ENCODE peak calls at places on chromosomes 12 and 14, in ten cellular contexts. T is cardiac muscle cell, H is GM23338, I is iPS DF 6.9, Y is osteoblast, P is H1, Z is tibial artery, K is BE2C, B is GM23248, U is MM.1S. D is an unnamed sample. For H3K36me3 and H3K27me3, the result is how much of the 10 kb centered on the place peaks cover.

GRCh38 chr14:92625213-92625612 is 111.6 kb downstream of the RIN3 start:
- DNase-seq in I (no peak), K (no peak), H (no peak), U (no peak), T (no peak), P (no peak), Z (no peak), B (peak), Y (peak), D (no peak)

GRCh38 chr12:109611223-109611622 is 37.6 kb downstream of the MVK start:
- DNase-seq in P (no peak), Z (no peak), U (no peak), B (no peak), I (no peak), T (no peak), H (no peak), Y (peak), K (no peak), D (no peak)

GRCh38 chr12:113186033-113186365 is 478 bp downstream of the RITA1 start:
- DNase-seq in U (no peak), P (no peak), H (no peak), I (no peak), Z (no peak), T (no peak), K (no peak), B (peak), Y (no peak), D (no peak)

GRCh38 chr14:69493038-69493437 is 8.5 kb downstream of the PLEKHD1 start:
- DNase-seq in K (no peak), U (no peak), T (no peak), B (no peak), I (no peak), H (no peak), Y (no peak), Z (no peak), P (no peak), D (no peak)

GRCh38 chr12:118981285-118982201 is at the start of gene SRRM4:
- DNase-seq in T (peak), Z (no peak), H (peak), I (peak), Y (no peak), K (peak), P (peak), U (no peak), B (peak), D (peak)

GRCh38 chr12:32201996-32202395 is 95.3 kb downstream of the BICD1 start:
- DNase-seq in I (no peak), Z (no peak), U (no peak), K (no peak), Y (no peak), T (no peak), B (no peak), P (no peak), H (no peak), D (no peak)

GRCh38 chr12:122206976-122207375 is 3.5 kb downstream of the B3GNT4 start:
- DNase-seq in K (no peak), P (no peak), Z (peak), Y (peak), I (no peak), H (no peak), B (no peak), T (no peak), U (no peak), D (no peak)

GRCh38 chr14:75334191-75335051 is 55.8 kb downstream of the FOS start:
- DNase-seq in P (no peak), Y (peak), T (no peak), B (peak), Z (no peak), U (peak), H (no peak), I (no peak), K (peak), D (peak)

GRCh38 chr12:57229041-57229633 is 374 bp upstream of the SHMT2 start:
- DNase-seq in H (no peak), P (no peak), T (no peak), Z (no peak), Y (no peak), U (no peak), I (no peak), B (peak), K (peak), D (no peak)

GRCh38 chr12:96471368-96472040 is 17.9 kb upstream of the CFAP54 start:
- DNase-seq in Y (peak), T (no peak), K (no peak), U (no peak), I (no peak), P (no peak), Z (no peak), H (no peak), B (peak), D (no peak)

GRCh38 chr12:69204191-69204590 is 35.2 kb upstream of the CPSF6 start:
- DNase-seq in I (no peak), K (no peak), U (no peak), H (no peak), T (no peak), B (no peak), Y (no peak), Z (no peak), P (no peak), D (no peak)

GRCh38 chr12:16118586-16118985 is 158.9 kb downstream of the SLC15A5 start:
- DNase-seq in U (no peak), Z (no peak), H (peak), B (no peak), P (no peak), T (no peak), Y (no peak), I (peak), K (no peak), D (no peak)

GRCh38 chr12:578743-579449 is 84.3 kb downstream of the NINJ2 start:
- DNase-seq in I (no peak), Y (no peak), B (no peak), Z (no peak), T (peak), U (no peak), H (no peak), K (no peak), P (no peak), D (no peak)

GRCh38 chr12:77796775-77797174 is 33.9 kb upstream of the NAV3 start:
- DNase-seq in K (no peak), I (no peak), Y (no peak), H (no peak), P (no peak), T (no peak), B (peak), U (no peak), Z (no peak), D (no peak)

GRCh38 chr12:75560167-75560566 is 48.8 kb upstream of the KRR1 start:
- DNase-seq in K (no peak), U (peak), Z (no peak), P (no peak), I (no peak), B (peak), T (peak), H (peak), Y (no peak), D (no peak)

GRCh38 chr12:80935076-80935475 is 2.7 kb downstream of the LIN7A start:
- DNase-seq in H (no peak), I (no peak), T (no peak), Z (no peak), Y (no peak), U (no peak), K (no peak), P (no peak), B (no peak), D (no peak)

GRCh38 chr12:121614872-121615467 is 11.4 kb upstream of the ORAI1 start:
- DNase-seq in Z (no peak), Y (no peak), H (no peak), U (no peak), P (no peak), K (no peak), B (no peak), T (no peak), I (no peak), D (no peak)

GRCh38 chr12:123254853-123255446 is 16.7 kb downstream of the CDK2AP1 start:
- DNase-seq in Y (peak), B (no peak), I (no peak), U (no peak), P (no peak), Z (no peak), T (no peak), H (no peak), K (no peak), D (no peak)
- H3K36me3 ChIP-seq in Y (half or more), B (under half), I (under half), U (under half), P (under half), Z (under half), T (under half), H (under half), K (half or more), D (under half)

GRCh38 chr14:24145219-24145618 is 1.2 kb downstream of the PSME2 start:
- DNase-seq in P (no peak), H (no peak), Z (no peak), I (no peak), B (no peak), U (no peak), T (no peak), Y (no peak), K (no peak), D (no peak)

GRCh38 chr14:24146622-24146977 is 190 bp upstream of the PSME2 start:
- DNase-seq in U (peak), K (peak), P (peak), H (peak), Z (peak), B (peak), I (peak), Y (peak), T (peak), D (peak)

GRCh38 chr14:24146978-24147760 is at the start of gene RNF31:
- DNase-seq in P (peak), Z (peak), K (peak), Y (peak), U (peak), T (peak), I (peak), H (peak), B (peak), D (peak)

GRCh38 chr14:24144451-24144850 is 2.0 kb downstream of the PSME2 start:
- DNase-seq in T (no peak), Y (no peak), H (no peak), U (no peak), I (no peak), P (no peak), K (no peak), B (no peak), Z (no peak), D (no peak)

DNA sequence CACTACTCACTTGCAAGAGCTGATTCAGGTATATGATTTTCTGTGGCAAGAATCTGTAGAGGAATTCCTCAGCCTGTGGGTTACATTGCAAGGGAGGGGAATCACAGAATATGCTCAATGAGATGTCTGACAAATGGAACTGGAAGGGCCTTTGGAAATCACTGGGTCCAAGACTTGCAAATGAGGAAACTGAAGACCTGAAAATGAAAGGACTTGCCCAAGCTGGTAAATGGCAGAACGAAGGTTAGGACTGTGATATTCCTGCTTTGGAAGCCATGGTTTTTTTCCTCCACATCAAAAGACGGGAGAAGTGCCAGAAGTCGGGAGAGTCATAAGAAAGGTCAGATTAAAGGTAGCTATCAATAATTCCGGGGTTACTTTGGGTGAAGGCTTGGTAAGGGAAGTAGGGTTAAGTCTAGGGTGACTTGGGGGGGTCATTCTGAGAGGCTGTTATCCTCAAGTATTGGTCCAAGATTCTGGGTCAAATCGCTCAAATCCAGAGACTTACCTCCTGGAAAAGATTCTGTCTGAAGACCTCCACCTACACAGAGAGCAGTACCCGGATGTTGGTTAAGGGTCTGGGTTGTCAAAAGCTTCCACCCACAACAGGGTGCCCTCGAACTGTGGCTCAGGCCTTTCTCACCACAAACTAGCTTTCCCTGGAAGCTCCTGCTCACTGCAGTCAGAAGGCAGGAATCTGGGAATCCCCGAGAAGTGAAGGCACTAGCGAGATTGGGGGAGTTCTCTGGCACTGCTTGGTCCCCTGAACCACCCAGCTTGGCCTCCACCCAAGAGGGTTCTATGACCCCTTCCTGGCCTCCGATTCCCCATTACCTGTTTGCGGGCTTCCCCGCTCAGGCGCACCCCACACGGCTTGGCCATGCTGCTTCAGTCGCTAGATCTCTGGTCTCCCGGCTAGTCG is at the start of gene PSME2:
- DNase-seq in B (peak), I (no peak), T (no peak), K (no peak), U (no peak), H (no peak), Y (peak), P (no peak), Z (no peak), D (no peak)
- H3K27me3 ChIP-seq in B (under half), I (under half), T (under half), K (under half), U (under half), H (under half), Y (under half), P (under half), Z (under half), D (under half)

DNA sequence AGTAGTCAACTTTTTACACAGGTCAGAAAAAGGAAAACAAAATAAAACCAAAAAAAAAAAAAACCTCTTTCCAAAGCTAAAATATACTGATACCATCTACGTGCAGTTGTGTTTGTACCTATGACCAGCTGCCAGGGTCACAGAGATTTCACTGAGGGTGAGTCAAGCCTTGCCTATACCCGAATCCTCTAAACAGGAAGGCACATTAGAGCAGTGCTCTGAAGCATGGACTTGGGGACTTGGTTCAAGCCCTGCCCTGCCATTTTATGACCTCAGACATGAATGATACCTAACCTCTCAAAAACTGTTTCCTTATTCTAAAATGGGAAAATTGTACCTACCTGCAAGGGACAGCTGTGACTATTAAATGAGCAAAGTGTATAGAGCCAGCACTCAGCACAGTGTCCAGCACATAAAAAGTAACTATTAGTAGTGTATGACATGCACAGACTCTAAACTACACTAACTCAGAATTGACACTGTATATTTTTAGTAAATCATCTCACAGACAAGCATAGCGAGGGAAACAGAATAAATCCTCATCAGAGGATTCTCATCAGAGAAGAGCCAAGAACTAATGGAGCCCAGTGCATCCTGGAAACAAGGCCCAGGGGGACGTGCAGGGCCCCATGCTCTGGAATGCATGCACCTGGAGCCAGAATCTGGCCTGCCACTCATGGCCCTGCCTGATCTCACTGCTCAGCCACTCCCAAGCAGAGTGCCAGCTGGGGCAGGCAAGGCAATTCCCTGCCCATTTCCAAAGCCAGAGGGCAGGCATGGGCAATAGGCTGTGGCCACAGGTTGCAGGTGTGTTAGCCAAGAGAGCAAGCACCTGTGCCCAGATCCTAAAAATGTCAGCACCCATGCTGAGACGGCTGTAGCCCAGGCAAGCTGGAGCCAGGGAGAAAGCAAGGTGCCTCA is 57.0 kb downstream of the NT5DC3 start:
- DNase-seq in T (no peak), U (no peak), Z (no peak), H (no peak), I (no peak), B (no peak), Y (no peak), K (no peak), P (no peak), D (peak)
- H3K36me3 ChIP-seq in T (under half), U (under half), Z (half or more), H (under half), I (under half), B (under half), Y (under half), K (under half), P (under half), D (under half)

GRCh38 chr12:2553388-2554126 is 241.2 kb upstream of the FKBP4 start:
- DNase-seq in B (no peak), K (no peak), U (no peak), Z (no peak), Y (no peak), P (no peak), T (no peak), I (no peak), H (no peak), D (no peak)
- H3K27me3 ChIP-seq in B (under half), K (under half), U (under half), Z (under half), Y (under half), P (under half), T (under half), I (under half), H (under half), D (under half)

GRCh38 chr12:60842166-60842565 is 1246.3 kb downstream of the SLC16A7 start:
- DNase-seq in I (no peak), T (no peak), Z (no peak), B (no peak), U (no peak), H (no peak), Y (no peak), P (no peak), K (no peak), D (no peak)
- H3K36me3 ChIP-seq in I (under half), T (under half), Z (under half), B (under half), U (under half), H (under half), Y (under half), P (under half), K (under half), D (under half)

DNA sequence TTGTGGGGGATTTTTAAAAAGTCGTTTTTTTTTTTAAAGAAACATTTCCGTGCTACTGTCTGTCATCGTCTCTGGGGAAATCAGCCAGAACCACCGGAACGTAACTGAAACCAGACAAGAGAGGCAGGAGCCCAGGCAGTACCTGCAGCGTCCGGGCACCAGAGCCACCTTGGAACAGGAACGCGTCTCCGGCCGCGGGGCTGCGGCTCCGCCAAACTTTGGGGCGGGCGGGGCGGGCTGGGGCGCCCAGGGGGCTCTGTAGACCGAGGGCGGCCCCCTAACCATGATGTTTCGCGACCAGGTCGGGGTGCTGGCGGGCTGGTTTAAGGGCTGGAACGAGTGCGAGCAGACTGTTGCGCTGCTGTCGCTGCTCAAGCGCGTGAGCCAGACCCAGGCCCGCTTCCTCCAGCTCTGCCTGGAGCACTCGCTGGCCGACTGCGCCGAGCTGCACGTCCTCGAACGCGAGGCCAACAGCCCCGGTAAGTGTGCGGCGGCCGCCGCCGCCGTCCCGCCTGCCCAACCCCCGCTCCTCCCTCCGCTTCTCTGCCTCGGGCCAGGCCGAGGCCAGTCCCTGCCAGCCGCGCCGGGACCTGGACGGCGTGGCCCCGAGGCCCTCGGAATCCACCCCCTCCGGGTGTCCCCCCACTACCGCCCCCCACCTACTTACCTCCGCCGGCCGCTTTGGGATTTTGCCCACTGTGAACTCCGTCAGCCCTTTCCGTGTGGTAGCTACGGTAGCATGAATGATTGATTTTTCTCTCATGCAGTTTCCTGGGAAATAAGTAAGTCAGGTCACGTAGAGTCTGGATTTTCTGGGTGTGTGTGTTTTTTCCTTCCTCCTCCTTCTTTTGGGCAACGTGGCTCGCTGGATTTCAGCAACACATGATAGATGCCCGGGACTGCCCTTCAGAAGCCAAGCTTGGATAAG is 970 bp downstream of the SAMD4A start:
- DNase-seq in Z (peak), H (peak), I (peak), B (peak), T (peak), P (no peak), Y (peak), K (peak), U (peak), D (peak)
- H3K27me3 ChIP-seq in Z (under half), H (under half), I (under half), B (under half), T (under half), P (under half), Y (under half), K (under half), U (under half), D (under half)

DNA sequence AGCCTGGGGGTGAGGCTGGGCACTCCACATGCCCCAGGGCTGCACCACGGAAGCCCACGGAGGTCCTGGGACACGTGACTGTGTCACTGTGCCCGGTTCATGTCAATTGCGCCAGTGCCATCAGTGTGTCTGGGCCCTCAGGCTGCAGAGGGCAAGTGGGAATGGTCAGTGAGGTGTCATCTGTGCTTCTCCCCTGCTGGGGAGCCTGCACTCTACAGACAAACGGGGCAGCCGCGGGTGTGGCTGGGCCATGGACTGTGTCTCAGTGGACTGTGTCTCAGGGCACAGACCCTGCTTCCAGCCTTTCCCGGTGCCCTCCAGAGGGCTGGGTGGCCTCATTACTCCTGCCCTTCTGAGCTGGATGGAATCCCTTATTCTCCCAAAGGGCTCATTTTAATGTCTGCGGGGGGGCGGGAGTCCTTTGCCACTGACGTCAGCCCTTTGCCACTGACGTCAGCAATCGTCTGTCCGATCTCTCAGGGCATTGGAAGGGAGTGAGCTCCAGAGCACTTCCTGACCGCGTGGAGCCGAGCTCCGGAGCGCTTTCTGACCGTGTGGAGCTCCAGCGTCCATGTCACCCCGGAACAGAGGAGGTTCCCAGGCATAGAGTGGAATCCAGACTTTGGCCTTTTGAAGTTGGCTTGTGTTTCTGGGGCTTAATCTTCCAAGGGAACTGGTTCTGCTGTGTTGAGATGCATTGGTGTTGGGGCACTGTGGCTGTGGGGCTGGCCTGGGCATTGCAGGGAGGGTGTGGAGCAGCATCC is 72.4 kb downstream of the ADGRD1 start:
- DNase-seq in B (no peak), U (no peak), Y (no peak), P (no peak), Z (no peak), I (no peak), K (no peak), T (no peak), H (no peak), D (no peak)
- H3K36me3 ChIP-seq in B (under half), U (under half), Y (under half), P (under half), Z (under half), I (under half), K (under half), T (under half), H (under half), D (under half)

D was measured in right lobe of liver.